ENCODE peak calls at places on chromosomes 12 and 14, in seven cellular contexts. R is endothelial cell; O is AG09319; W is left ventricle myocardium inferior; J is tibial artery; I is CD8-positive, alpha-beta T cell; B is CD4-positive, alpha-beta memory T cell. H is an unnamed sample.

GRCh38 chr12:102702447-102703114 is 214.5 kb downstream of the PAH start:
- DNase-seq in R (peak), O (peak), W (no peak), J (peak), I (no peak), B (no peak), H (peak)

GRCh38 chr12:57470286-57470969 is 9.2 kb downstream of the ARHGAP9 start:
- DNase-seq in R (no peak), O (no peak), W (no peak), J (no peak), I (no peak), B (no peak), H (no peak)

GRCh38 chr12:124921200-124922008 is 7.0 kb upstream of the UBC start:
- DNase-seq in R (peak), O (no peak), W (peak), J (no peak), I (peak), B (peak), H (peak)

GRCh38 chr12:46959484-46959883 is 119.9 kb upstream of the PCED1B start:
- DNase-seq in R (no peak), O (peak), W (no peak), J (no peak), I (no peak), B (no peak), H (peak)

GRCh38 chr14:74941676-74942097 is 13.7 kb downstream of the PGF start:
- DNase-seq in R (no peak), O (no peak), W (peak), J (peak), I (peak), B (peak), H (no peak)

GRCh38 chr12:119989619-119990381 is 764 bp downstream of the BICDL1 start:
- DNase-seq in R (peak), O (peak), W (peak), J (peak), I (peak), B (peak), H (peak)

GRCh38 chr12:29427964-29428363 is 47.0 kb upstream of the ERGIC2 start:
- DNase-seq in R (no peak), O (no peak), W (no peak), J (no peak), I (no peak), B (peak), H (no peak)

GRCh38 chr12:12689672-12690287 is 6.2 kb downstream of the GPR19 start:
- DNase-seq in R (no peak), O (no peak), W (no peak), J (no peak), I (no peak), B (no peak), H (peak)

GRCh38 chr12:32049956-32050355 is 56.7 kb upstream of the BICD1 start:
- DNase-seq in R (no peak), O (no peak), W (no peak), J (no peak), I (no peak), B (no peak), H (no peak)

GRCh38 chr12:124484526-124484953 is 82.9 kb downstream of the NCOR2 start:
- DNase-seq in R (no peak), O (no peak), W (peak), J (no peak), I (no peak), B (no peak), H (no peak)

GRCh38 chr12:131896811-131897270 is 2.4 kb downstream of the ULK1 start:
- DNase-seq in R (no peak), O (no peak), W (peak), J (no peak), I (no peak), B (no peak), H (peak)

GRCh38 chr12:48686615-48687334 is 4.7 kb upstream of the KANSL2 start:
- DNase-seq in R (no peak), O (no peak), W (no peak), J (no peak), I (no peak), B (no peak), H (no peak)

GRCh38 chr12:10364839-10365681 is 24.8 kb downstream of the KLRK1 start:
- DNase-seq in R (peak), O (no peak), W (peak), J (peak), I (peak), B (peak), H (peak)

GRCh38 chr14:104955396-104955770 is 22.8 kb downstream of the AHNAK2 start:
- DNase-seq in R (no peak), O (no peak), W (no peak), J (no peak), I (no peak), B (no peak), H (no peak)

GRCh38 chr12:3667485-3667884 is 85.4 kb downstream of the CRACR2A start:
- DNase-seq in R (no peak), O (no peak), W (no peak), J (no peak), I (no peak), B (no peak), H (no peak)

GRCh38 chr14:26394114-26394855 is 203.5 kb downstream of the NOVA1 start:
- DNase-seq in R (no peak), O (peak), W (no peak), J (no peak), I (no peak), B (no peak), H (no peak)

GRCh38 chr12:98431089-98431488 is 84.3 kb upstream of the TMPO start:
- DNase-seq in R (no peak), O (no peak), W (no peak), J (no peak), I (no peak), B (no peak), H (no peak)

GRCh38 chr12:112456029-112456428 is 37.3 kb downstream of the PTPN11 start:
- DNase-seq in R (no peak), O (no peak), W (no peak), J (no peak), I (no peak), B (no peak), H (no peak)

GRCh38 chr12:5789469-5789968 is 155.5 kb downstream of the ANO2 start:
- DNase-seq in R (no peak), O (no peak), W (no peak), J (no peak), I (no peak), B (no peak), H (peak)

GRCh38 chr12:2011641-2012607 is 7.7 kb upstream of the DCP1B start:
- DNase-seq in R (no peak), O (no peak), W (no peak), J (no peak), I (no peak), B (no peak), H (no peak)

GRCh38 chr12:41661141-41661540 is 473.0 kb downstream of the PDZRN4 start:
- DNase-seq in R (no peak), O (no peak), W (no peak), J (no peak), I (no peak), B (no peak), H (no peak)

GRCh38 chr12:15527201-15527782 is 205.0 kb downstream of the PTPRO start:
- DNase-seq in R (no peak), O (no peak), W (peak), J (peak), I (no peak), B (no peak), H (no peak)

GRCh38 chr12:103735291-103735690 is 105.7 kb downstream of the NT5DC3 start:
- DNase-seq in R (no peak), O (no peak), W (no peak), J (no peak), I (no peak), B (no peak), H (no peak)

GRCh38 chr12:88339254-88339949 is 197.3 kb downstream of the TMTC3 start:
- DNase-seq in R (no peak), O (peak), W (no peak), J (no peak), I (no peak), B (no peak), H (no peak)

H was measured in MG63.